ENCODE peak calls at places on chromosomes 5 and 9, in nine cellular contexts. Y, K, J, P, U, O, N, T and Z are unnamed samples. For H3K9me3, the result is how much of the 10 kb centered on the place peaks cover.

GRCh38 chr5:92378961-92379611 is 996.0 kb upstream of the ARRDC3 start:
- DNase-seq in K (no peak), O (no peak), P (no peak), N (no peak), U (no peak), Y (no peak), T (no peak), J (no peak), Z (no peak)

GRCh38 chr5:52702877-52703276 is 84.8 kb upstream of the ITGA1 start:
- DNase-seq in N (no peak), U (no peak), T (no peak), Y (no peak), K (no peak), O (no peak), P (no peak), J (no peak), Z (no peak)

GRCh38 chr9:7892975-7893374 is 93.4 kb upstream of the DMAC1 start:
- DNase-seq in T (no peak), U (no peak), Y (no peak), K (no peak), J (no peak), P (no peak), O (no peak), N (no peak), Z (no peak)

GRCh38 chr9:121372563-121373400 is 2.7 kb upstream of the STOM start:
- DNase-seq in J (no peak), U (no peak), K (peak), O (no peak), Y (peak), N (no peak), T (no peak), P (no peak), Z (no peak)

GRCh38 chr9:77864096-77864889 is 167.3 kb downstream of the GNAQ start:
- DNase-seq in T (no peak), J (no peak), K (no peak), N (no peak), Y (peak), O (no peak), P (no peak), U (no peak), Z (no peak)

GRCh38 chr9:13717356-13718057 is 438.0 kb upstream of the MPDZ start:
- DNase-seq in P (no peak), U (no peak), K (no peak), O (no peak), Y (no peak), N (no peak), J (no peak), T (no peak), Z (no peak)

GRCh38 chr5:57494104-57495098 is 11.8 kb upstream of the ACTBL2 start:
- DNase-seq in U (no peak), K (no peak), J (peak), P (peak), O (no peak), Y (no peak), T (no peak), N (peak), Z (no peak)

GRCh38 chr5:124025306-124025705 is 513.3 kb downstream of the CSNK1G3 start:
- DNase-seq in Y (no peak), K (no peak), J (no peak), N (no peak), P (no peak), U (no peak), O (no peak), T (no peak), Z (no peak)

GRCh38 chr9:68711281-68711680 is 6.2 kb downstream of the PIP5K1B start:
- DNase-seq in O (no peak), T (no peak), P (no peak), U (no peak), K (no peak), J (no peak), Y (no peak), N (no peak), Z (no peak)

GRCh38 chr9:8025532-8025931 is 226.0 kb upstream of the DMAC1 start:
- DNase-seq in J (no peak), P (no peak), Y (no peak), K (no peak), N (no peak), U (no peak), T (no peak), O (no peak), Z (no peak)

GRCh38 chr5:90949469-90950358 is 391.1 kb downstream of the ADGRV1 start:
- DNase-seq in U (no peak), O (no peak), Y (no peak), N (no peak), K (no peak), P (no peak), T (no peak), J (no peak), Z (no peak)

GRCh38 chr9:8718121-8718725 is 918.6 kb upstream of the DMAC1 start:
- DNase-seq in K (no peak), T (no peak), O (no peak), N (no peak), J (no peak), U (no peak), P (no peak), Y (no peak), Z (no peak)

GRCh38 chr9:108553111-108553635 is 302.6 kb downstream of the ACTL7B start:
- DNase-seq in Y (no peak), J (no peak), T (no peak), O (no peak), P (no peak), N (no peak), K (no peak), U (no peak), Z (no peak)

GRCh38 chr5:135460246-135461033 is 8.3 kb upstream of the TIFAB start:
- DNase-seq in U (no peak), O (no peak), J (no peak), K (no peak), P (peak), N (peak), Y (no peak), T (no peak), Z (no peak)

GRCh38 chr5:136147632-136148031 is 15.0 kb downstream of the SMAD5 start:
- DNase-seq in T (no peak), U (no peak), N (no peak), K (no peak), P (no peak), J (no peak), O (no peak), Y (no peak), Z (no peak)

GRCh38 chr9:98455957-98456621 is 200.6 kb upstream of the TBC1D2 start:
- DNase-seq in O (no peak), T (no peak), Y (no peak), J (no peak), N (no peak), U (no peak), P (no peak), K (no peak), Z (no peak)

GRCh38 chr5:132176987-132177386 is 50.7 kb downstream of the P4HA2 start:
- DNase-seq in O (no peak), P (no peak), K (no peak), J (no peak), N (no peak), T (no peak), U (no peak), Y (no peak), Z (no peak)

GRCh38 chr5:173123416-173123815 is 20.9 kb upstream of the BNIP1 start:
- DNase-seq in Y (no peak), K (no peak), U (no peak), O (no peak), P (no peak), J (no peak), T (no peak), N (no peak), Z (no peak)

GRCh38 chr5:1490360-1490759 is 33.4 kb downstream of the LPCAT1 start:
- DNase-seq in T (no peak), P (no peak), O (no peak), Y (no peak), U (no peak), N (no peak), J (no peak), K (no peak), Z (no peak)

GRCh38 chr9:73824671-73825070 is 672.5 kb upstream of the RORB start:
- DNase-seq in P (no peak), N (no peak), O (no peak), Y (no peak), U (no peak), K (no peak), J (no peak), T (no peak), Z (no peak)

GRCh38 chr5:24110019-24110615 is 534.7 kb downstream of the CDH10 start:
- DNase-seq in Y (no peak), N (no peak), K (no peak), U (no peak), O (no peak), T (no peak), P (no peak), J (no peak), Z (no peak)

GRCh38 chr5:139838381-139839197 is 43.0 kb downstream of the PSD2 start:
- DNase-seq in K (no peak), U (no peak), P (no peak), J (no peak), N (peak), T (peak), Y (no peak), O (no peak), Z (no peak)

GRCh38 chr9:130837002-130837511 is 2.0 kb downstream of the ABL1 start:
- DNase-seq in K (no peak), P (no peak), J (no peak), N (no peak), T (no peak), U (no peak), Y (no peak), O (no peak), Z (no peak)

GRCh38 chr5:139975306-139975705 is 67.8 kb downstream of the NRG2 start:
- DNase-seq in K (no peak), Y (no peak), T (no peak), J (no peak), O (no peak), P (no peak), U (no peak), N (no peak), Z (no peak)

GRCh38 chr5:68251386-68251785 is 35.8 kb downstream of the PIK3R1 start:
- DNase-seq in U (peak), K (no peak), Y (no peak), N (no peak), P (peak), O (peak), J (peak), T (no peak), Z (peak)

GRCh38 chr9:114953917-114954316 is 23.5 kb upstream of the TNFSF8 start:
- DNase-seq in J (no peak), N (no peak), Y (no peak), U (no peak), K (no peak), P (peak), T (no peak), O (no peak), Z (no peak)

GRCh38 chr5:58439094-58439644 is 20.7 kb downstream of the PLK2 start:
- DNase-seq in U (no peak), T (no peak), P (no peak), O (no peak), N (no peak), J (no peak), Y (no peak), K (no peak), Z (no peak)

GRCh38 chr5:52342361-52342760 is 445.4 kb upstream of the ITGA1 start:
- DNase-seq in Y (no peak), U (no peak), P (no peak), J (no peak), N (no peak), T (no peak), K (no peak), O (no peak), Z (no peak)

GRCh38 chr5:56396634-56397033 is 163.5 kb upstream of the ANKRD55 start:
- DNase-seq in U (no peak), K (no peak), O (no peak), P (no peak), T (no peak), N (no peak), Y (no peak), J (no peak), Z (no peak)

GRCh38 chr9:126852289-126852688 is 8.2 kb upstream of the ZBTB34 start:
- DNase-seq in P (no peak), Y (no peak), J (no peak), U (no peak), T (no peak), N (no peak), O (no peak), K (no peak), Z (no peak)

GRCh38 chr9:133075925-133076324 is 14.1 kb downstream of the CEL start:
- DNase-seq in U (no peak), Y (no peak), J (no peak), N (no peak), T (no peak), P (no peak), K (peak), O (no peak), Z (no peak)

GRCh38 chr5:138065102-138065501 is 18.7 kb upstream of the WNT8A start:
- DNase-seq in N (no peak), P (no peak), U (no peak), K (no peak), J (no peak), O (no peak), T (no peak), Y (no peak), Z (no peak)

DNA sequence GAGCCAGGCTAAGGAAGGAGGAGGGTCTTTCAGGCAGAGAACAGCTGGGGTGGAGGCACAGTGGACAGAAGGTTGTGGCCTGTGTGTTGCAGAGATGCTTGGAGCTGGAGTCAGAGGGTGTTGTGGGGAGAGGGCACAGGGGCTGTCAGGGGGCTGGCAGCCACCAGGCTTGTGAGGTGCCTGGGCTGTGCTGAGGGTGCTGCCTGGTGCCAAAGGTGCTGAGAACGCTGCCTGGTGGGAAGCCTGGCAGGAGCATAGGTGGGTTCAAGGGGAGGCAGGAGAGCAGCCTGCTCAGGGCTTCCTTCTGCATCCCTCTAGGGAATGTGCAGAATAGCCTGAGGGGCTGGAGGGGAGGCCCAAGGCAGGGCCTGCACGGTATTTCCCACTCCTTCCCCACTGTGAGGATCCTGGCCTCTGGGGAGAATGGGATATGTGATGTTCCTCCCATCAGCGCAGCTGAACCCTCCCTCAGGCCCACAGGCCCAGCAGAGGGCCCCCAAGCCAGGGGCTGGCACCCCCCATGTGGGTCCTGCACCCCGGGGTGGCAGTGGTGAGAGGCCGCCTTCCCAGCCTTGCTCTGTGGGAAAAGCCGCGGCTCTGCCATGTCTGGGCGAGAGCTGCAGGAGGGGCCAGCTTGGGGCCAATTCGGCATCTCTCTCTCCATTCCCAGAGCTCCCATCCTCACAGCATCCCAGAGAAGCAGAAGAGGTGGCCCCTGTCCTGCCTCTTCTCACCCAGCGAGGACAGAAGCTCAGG is 76.3 kb downstream of the CACNA1B start:
- DNase-seq in Y (no peak), T (no peak), O (no peak), P (no peak), K (no peak), N (no peak), J (no peak), U (no peak), Z (no peak)
- H3K9me3 ChIP-seq in Y (under half), T (under half), O (under half), P (under half), K (under half), N (under half), J (under half), U (under half), Z (under half)

DNA sequence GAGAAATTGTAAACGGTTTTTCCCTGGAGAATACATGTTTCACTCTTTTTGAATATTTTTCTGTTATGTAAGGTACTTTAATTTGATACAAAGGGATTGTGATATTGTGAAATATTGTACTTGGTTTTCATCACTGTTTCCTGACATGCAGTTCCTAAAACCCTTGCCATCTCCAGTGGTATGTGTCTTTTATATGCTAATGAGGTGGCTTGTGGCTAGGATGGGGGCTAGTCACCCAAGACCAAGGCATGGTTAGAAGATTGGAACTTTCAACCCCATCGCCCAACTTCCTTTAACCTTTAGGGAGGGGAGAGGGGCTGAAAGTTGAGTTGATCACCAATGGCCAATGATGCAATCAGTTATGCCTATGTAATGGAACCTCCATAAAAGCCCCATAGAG is 160.6 kb downstream of the TAF11L14 start:
- DNase-seq in K (no peak), P (no peak), Y (no peak), O (no peak), J (no peak), N (no peak), T (no peak), U (no peak), Z (no peak)
- H3K9me3 ChIP-seq in K (under half), P (under half), Y (under half), O (under half), J (under half), N (under half), T (under half), U (under half), Z (under half)

DNA sequence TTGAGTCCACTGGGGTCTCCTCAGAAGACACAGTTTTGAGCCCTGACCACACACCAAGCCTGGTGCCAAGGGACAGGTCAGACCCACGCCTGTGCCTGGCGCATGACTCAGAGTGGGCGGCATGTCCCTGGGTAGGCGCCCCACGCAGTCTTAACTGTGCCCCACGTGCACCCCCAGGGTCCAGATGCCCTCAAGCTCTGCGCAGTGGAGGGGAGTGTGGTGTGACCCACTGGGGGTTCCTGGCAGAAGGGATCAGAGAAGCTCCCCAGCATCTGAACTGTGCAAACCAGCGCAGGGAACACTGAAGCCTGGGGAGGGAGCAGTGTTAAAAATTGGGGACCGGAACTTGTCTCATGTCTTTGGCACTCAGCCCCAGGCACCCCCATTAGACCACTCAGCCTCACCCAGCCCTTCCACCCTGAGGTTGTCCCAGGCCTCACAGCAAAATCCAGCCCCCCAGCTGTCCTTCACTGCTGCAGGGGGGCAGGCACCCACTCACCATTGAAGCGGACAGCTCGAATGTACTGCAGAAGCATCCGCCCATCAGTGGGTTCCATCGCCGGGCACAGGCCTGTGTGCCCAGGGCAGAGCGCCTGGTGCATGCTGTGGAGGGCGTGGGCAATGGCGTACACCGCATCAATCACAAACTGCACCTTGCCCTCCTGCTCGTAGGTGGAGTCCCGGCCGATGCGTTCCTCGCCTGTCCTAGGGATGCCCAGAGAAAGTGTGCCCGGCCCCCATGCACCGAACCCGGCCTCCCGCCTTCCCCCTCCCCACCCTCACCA is 6.5 kb downstream of the GRM6 start:
- DNase-seq in T (no peak), Y (no peak), K (no peak), N (no peak), J (no peak), O (no peak), P (no peak), U (no peak), Z (no peak)
- H3K9me3 ChIP-seq in T (under half), Y (under half), K (under half), N (under half), J (under half), O (under half), P (under half), U (under half), Z (under half)

GRCh38 chr9:36146666-36147065 is 10.1 kb downstream of the GLIPR2 start:
- DNase-seq in J (no peak), O (no peak), T (no peak), U (no peak), N (no peak), P (no peak), K (no peak), Y (no peak), Z (no peak)
- H3K9me3 ChIP-seq in J (under half), O (under half), T (under half), U (under half), N (under half), P (under half), K (under half), Y (under half), Z (under half)

DNA sequence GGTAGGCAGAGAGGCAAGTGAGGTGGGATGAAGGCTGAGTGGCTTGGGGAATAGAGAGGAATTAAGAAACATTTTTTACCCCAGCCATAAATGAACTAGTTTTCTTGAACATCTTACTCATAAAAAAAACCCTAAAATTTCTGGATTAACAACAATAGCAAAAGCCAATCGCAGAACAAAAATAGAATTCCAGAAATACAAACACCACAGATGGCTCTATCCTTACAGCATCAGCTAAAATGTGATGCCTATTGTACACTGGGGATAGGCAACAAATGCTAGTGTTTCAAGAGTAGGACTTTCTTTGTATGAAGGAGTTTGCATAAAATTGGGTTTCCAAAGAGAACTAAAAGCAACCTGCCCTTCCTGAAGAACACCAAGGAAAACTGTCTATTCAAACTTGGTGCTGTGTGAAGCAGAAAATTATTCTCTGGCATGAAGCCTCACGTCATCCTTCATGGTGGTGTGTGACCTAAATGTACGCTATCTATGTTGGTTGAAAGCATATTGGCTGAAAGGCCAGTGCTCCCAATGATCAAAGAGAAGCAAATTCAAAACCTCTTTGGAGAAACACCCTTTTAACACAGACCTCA is 82.9 kb downstream of the JAKMIP2 start:
- DNase-seq in K (no peak), T (no peak), P (no peak), Y (no peak), N (no peak), U (no peak), J (no peak), O (no peak), Z (no peak)
- H3K9me3 ChIP-seq in K (under half), T (under half), P (under half), Y (under half), N (under half), U (under half), J (under half), O (under half), Z (under half)

DNA sequence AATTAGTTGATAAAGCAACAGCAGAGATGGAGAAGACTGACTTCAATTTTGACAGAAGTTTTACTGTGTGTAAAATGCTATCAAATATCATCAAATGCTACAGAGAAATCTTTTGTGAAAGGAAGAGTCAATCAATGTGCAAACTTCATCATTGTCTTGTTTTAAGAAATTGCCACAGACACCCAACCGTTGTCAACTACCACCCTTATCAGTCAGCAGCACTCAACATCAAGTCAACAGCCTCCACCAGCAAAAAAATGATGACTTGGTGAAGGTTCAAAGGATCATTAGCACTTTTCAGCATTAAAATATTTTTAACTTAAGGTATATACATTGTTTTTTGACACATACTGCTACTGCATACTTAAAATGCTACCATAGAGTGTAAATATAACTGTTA is 888.8 kb downstream of the CDH18 start:
- DNase-seq in Y (no peak), T (no peak), O (no peak), N (no peak), J (no peak), U (no peak), K (no peak), P (no peak), Z (no peak)
- H3K9me3 ChIP-seq in Y (under half), T (under half), O (under half), N (under half), J (under half), U (under half), K (under half), P (under half), Z (under half)